ENCODE peak calls at places on chromosome 18, in four cellular contexts. One of them, this sample, is unnamed.
A peak's percentile ranks its signal among the peaks of the same experiment; 100 is the strongest.

GRCh38 chr18:54739476-54739875 is 88.8 kb upstream of the RAB27B start:
- DNase-seq in psoas muscle: no peak
- DNase-seq in stimulated activated CD4-positive, alpha-beta T cell treated with anti-CD3 and anti-CD28 coated beads, Interleukin-2, amount 100 ng/mL, for 48 hours: no peak
- DNase-seq in ACHN: no peak
- DNase-seq in this sample: no peak

GRCh38 chr18:11660691-11661090 is 28.4 kb upstream of the GNAL start:
- DNase-seq in ACHN: no peak
- DNase-seq in psoas muscle: no peak
- DNase-seq in stimulated activated CD4-positive, alpha-beta T cell treated with anti-CD3 and anti-CD28 coated beads, Interleukin-2, amount 100 ng/mL, for 48 hours: no peak
- DNase-seq in this sample: no peak

GRCh38 chr18:37489011-37489410 is 76.6 kb downstream of the CELF4 start:
- DNase-seq in ACHN: no peak
- DNase-seq in psoas muscle: no peak
- DNase-seq in stimulated activated CD4-positive, alpha-beta T cell treated with anti-CD3 and anti-CD28 coated beads, Interleukin-2, amount 100 ng/mL, for 48 hours: no peak
- DNase-seq in this sample: no peak

GRCh38 chr18:7812431-7813063 is 245.4 kb downstream of the PTPRM start:
- DNase-seq in stimulated activated CD4-positive, alpha-beta T cell treated with anti-CD3 and anti-CD28 coated beads, Interleukin-2, amount 100 ng/mL, for 48 hours: no peak
- DNase-seq in psoas muscle: no peak
- DNase-seq in ACHN: peak; percentile 68
- DNase-seq in this sample: no peak

GRCh38 chr18:61001138-61001537 is 332.1 kb upstream of the CDH20 start:
- DNase-seq in ACHN: no peak
- DNase-seq in psoas muscle: no peak
- DNase-seq in stimulated activated CD4-positive, alpha-beta T cell treated with anti-CD3 and anti-CD28 coated beads, Interleukin-2, amount 100 ng/mL, for 48 hours: no peak
- DNase-seq in this sample: no peak

GRCh38 chr18:36711813-36712444 is 116.9 kb downstream of the TPGS2 start:
- DNase-seq in stimulated activated CD4-positive, alpha-beta T cell treated with anti-CD3 and anti-CD28 coated beads, Interleukin-2, amount 100 ng/mL, for 48 hours: no peak
- DNase-seq in ACHN: peak; percentile 79
- DNase-seq in psoas muscle: no peak
- DNase-seq in this sample: no peak

GRCh38 chr18:3649559-3650426 is 199.8 kb downstream of the TGIF1 start:
- DNase-seq in psoas muscle: peak; percentile 62
- DNase-seq in ACHN: peak; percentile 88
- DNase-seq in stimulated activated CD4-positive, alpha-beta T cell treated with anti-CD3 and anti-CD28 coated beads, Interleukin-2, amount 100 ng/mL, for 48 hours: no peak
- DNase-seq in this sample: no peak

GRCh38 chr18:3217930-3218647 is 1.7 kb downstream of the MYOM1 start:
- DNase-seq in psoas muscle: no peak
- DNase-seq in stimulated activated CD4-positive, alpha-beta T cell treated with anti-CD3 and anti-CD28 coated beads, Interleukin-2, amount 100 ng/mL, for 48 hours: no peak
- DNase-seq in ACHN: no peak
- DNase-seq in this sample: no peak

GRCh38 chr18:36376361-36376760 is 78.8 kb downstream of the FHOD3 start:
- DNase-seq in psoas muscle: no peak
- DNase-seq in stimulated activated CD4-positive, alpha-beta T cell treated with anti-CD3 and anti-CD28 coated beads, Interleukin-2, amount 100 ng/mL, for 48 hours: no peak
- DNase-seq in ACHN: no peak
- DNase-seq in this sample: no peak

This sample was measured in right lobe of liver.